ENCODE peak calls at places on chromosome 19, in nine cellular contexts. One of them, this sample, is unnamed.

GRCh38 chr19:49497790-49498106 is 1.5 kb downstream of the RPS11 start:
- DNase-seq in body of pancreas: no peak
- DNase-seq in adrenal gland: no peak
- DNase-seq in right lobe of liver: no peak
- DNase-seq in HCT116: no peak
- DNase-seq in prostate gland: no peak
- DNase-seq in K562: no peak
- DNase-seq in A549: no peak
- DNase-seq in upper lobe of left lung: no peak
- DNase-seq in this sample: no peak

GRCh38 chr19:49468746-49469447 is 5.1 kb upstream of the FLT3LG start:
- DNase-seq in body of pancreas: no peak
- DNase-seq in adrenal gland: no peak
- DNase-seq in right lobe of liver: no peak
- DNase-seq in HCT116: no peak
- DNase-seq in prostate gland: peak; percentile 87
- DNase-seq in K562: peak; percentile 95
- DNase-seq in A549: peak; percentile 82
- DNase-seq in upper lobe of left lung: peak; percentile 46
- DNase-seq in this sample: peak; percentile 95

GRCh38 chr19:13693933-13694332 is 70.4 kb upstream of the MRI1 start:
- DNase-seq in body of pancreas: no peak
- DNase-seq in adrenal gland: no peak
- DNase-seq in right lobe of liver: no peak
- DNase-seq in HCT116: no peak
- DNase-seq in prostate gland: no peak
- DNase-seq in K562: no peak
- DNase-seq in A549: no peak
- DNase-seq in upper lobe of left lung: no peak
- DNase-seq in this sample: no peak

GRCh38 chr19:37876047-37876446 is 30.3 kb downstream of the WDR87 start:
- DNase-seq in body of pancreas: no peak
- DNase-seq in adrenal gland: no peak
- DNase-seq in right lobe of liver: no peak
- DNase-seq in HCT116: no peak
- DNase-seq in prostate gland: no peak
- DNase-seq in K562: no peak
- DNase-seq in A549: no peak
- DNase-seq in upper lobe of left lung: no peak
- DNase-seq in this sample: no peak

GRCh38 chr19:39144487-39145071 is 19.0 kb downstream of the PAK4 start:
- DNase-seq in body of pancreas: no peak
- DNase-seq in adrenal gland: peak; percentile 45
- DNase-seq in right lobe of liver: no peak
- DNase-seq in HCT116: no peak
- DNase-seq in prostate gland: peak; percentile 67
- DNase-seq in K562: no peak
- DNase-seq in A549: no peak
- DNase-seq in upper lobe of left lung: no peak
- DNase-seq in this sample: no peak

GRCh38 chr19:18749362-18750231 is 41.5 kb downstream of the COMP start:
- DNase-seq in body of pancreas: no peak
- DNase-seq in adrenal gland: no peak
- DNase-seq in right lobe of liver: no peak
- DNase-seq in HCT116: no peak
- DNase-seq in prostate gland: no peak
- DNase-seq in K562: no peak
- DNase-seq in A549: no peak
- DNase-seq in upper lobe of left lung: peak; percentile 61
- DNase-seq in this sample: no peak

GRCh38 chr19:52941941-52942370 is 18.7 kb upstream of the ZNF888 start:
- DNase-seq in body of pancreas: peak; percentile 38
- DNase-seq in adrenal gland: peak; percentile 31
- DNase-seq in right lobe of liver: peak; percentile 37
- DNase-seq in HCT116: no peak
- DNase-seq in prostate gland: peak; percentile 21
- DNase-seq in K562: peak; percentile 55
- DNase-seq in A549: no peak
- DNase-seq in upper lobe of left lung: peak; percentile 79
- DNase-seq in this sample: no peak

GRCh38 chr19:16698914-16699313 is 20.7 kb upstream of the NWD1 start:
- DNase-seq in body of pancreas: no peak
- DNase-seq in adrenal gland: no peak
- DNase-seq in right lobe of liver: no peak
- DNase-seq in HCT116: no peak
- DNase-seq in prostate gland: no peak
- DNase-seq in K562: no peak
- DNase-seq in A549: no peak
- DNase-seq in upper lobe of left lung: no peak
- DNase-seq in this sample: no peak

GRCh38 chr19:39168258-39169142 is 28.3 kb upstream of the NCCRP1 start:
- DNase-seq in body of pancreas: no peak
- DNase-seq in adrenal gland: no peak
- DNase-seq in right lobe of liver: no peak
- DNase-seq in HCT116: no peak
- DNase-seq in prostate gland: no peak
- DNase-seq in K562: no peak
- DNase-seq in A549: no peak
- DNase-seq in upper lobe of left lung: no peak
- DNase-seq in this sample: no peak

GRCh38 chr19:44809856-44810554 is 1.1 kb downstream of the BCAM start:
- DNase-seq in body of pancreas: no peak
- DNase-seq in adrenal gland: no peak
- DNase-seq in right lobe of liver: no peak
- DNase-seq in HCT116: no peak
- DNase-seq in prostate gland: no peak
- DNase-seq in K562: no peak
- DNase-seq in A549: no peak
- DNase-seq in upper lobe of left lung: peak; percentile 50
- DNase-seq in this sample: no peak

GRCh38 chr19:45087531-45087930 is 5.4 kb upstream of the PPP1R37 start:
- DNase-seq in body of pancreas: no peak
- DNase-seq in adrenal gland: no peak
- DNase-seq in right lobe of liver: no peak
- DNase-seq in HCT116: no peak
- DNase-seq in prostate gland: no peak
- DNase-seq in K562: no peak
- DNase-seq in A549: no peak
- DNase-seq in upper lobe of left lung: no peak
- DNase-seq in this sample: no peak

GRCh38 chr19:55080121-55080914 is 4.6 kb downstream of the EPS8L1 start:
- DNase-seq in body of pancreas: no peak
- DNase-seq in adrenal gland: peak; percentile 46
- DNase-seq in right lobe of liver: peak; percentile 66
- DNase-seq in HCT116: peak; percentile 84
- DNase-seq in prostate gland: peak; percentile 55
- DNase-seq in K562: peak; percentile 93
- DNase-seq in A549: peak; percentile 89
- DNase-seq in upper lobe of left lung: peak; percentile 94
- DNase-seq in this sample: no peak

DNA sequence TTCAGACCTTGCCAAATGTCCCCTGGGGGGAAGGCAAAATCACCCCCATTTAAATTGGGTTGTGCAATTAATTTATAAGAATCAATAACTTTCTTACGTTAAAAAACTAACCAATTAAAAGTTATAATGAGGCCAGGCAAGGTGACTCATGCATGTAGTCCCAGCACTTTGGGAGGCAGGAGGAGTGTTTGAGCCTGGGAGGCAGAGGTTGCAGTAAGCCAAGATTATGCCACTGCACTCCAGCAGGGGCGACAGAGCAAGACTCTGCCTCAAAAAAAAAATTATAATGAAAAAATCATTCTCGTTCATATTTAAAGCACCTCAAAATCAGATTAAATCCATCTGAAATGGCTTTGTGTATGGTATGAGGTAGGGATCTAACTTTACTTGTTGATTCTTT is 18.4 kb upstream of the SIGLEC14 start:
- DNase-seq in body of pancreas: no peak
- DNase-seq in adrenal gland: no peak
- DNase-seq in right lobe of liver: no peak
- DNase-seq in HCT116: no peak
- DNase-seq in prostate gland: no peak
- DNase-seq in K562: no peak
- DNase-seq in A549: no peak
- DNase-seq in upper lobe of left lung: no peak
- DNase-seq in this sample: no peak
- TF ChIP-seq CTCF in body of pancreas: no peak
- TF ChIP-seq CTCF in adrenal gland: no peak
- TF ChIP-seq CTCF in right lobe of liver: no peak
- TF ChIP-seq CTCF in HCT116: peak; percentile 49
- TF ChIP-seq CTCF in prostate gland: no peak
- TF ChIP-seq CTCF in K562: peak; percentile 38
- TF ChIP-seq CTCF in A549: no peak
- TF ChIP-seq CTCF in upper lobe of left lung: no peak
- TF ChIP-seq CTCF in this sample: no peak

GRCh38 chr19:3412066-3412465 is 45.7 kb downstream of the NFIC start:
- DNase-seq in body of pancreas: no peak
- DNase-seq in adrenal gland: no peak
- DNase-seq in right lobe of liver: no peak
- DNase-seq in HCT116: no peak
- DNase-seq in prostate gland: no peak
- DNase-seq in K562: no peak
- DNase-seq in A549: no peak
- DNase-seq in upper lobe of left lung: no peak
- DNase-seq in this sample: no peak

GRCh38 chr19:3413796-3414327 is 47.5 kb downstream of the NFIC start:
- DNase-seq in body of pancreas: no peak
- DNase-seq in adrenal gland: no peak
- DNase-seq in right lobe of liver: peak; percentile 64
- DNase-seq in HCT116: no peak
- DNase-seq in prostate gland: no peak
- DNase-seq in K562: no peak
- DNase-seq in A549: peak; percentile 37
- DNase-seq in upper lobe of left lung: no peak
- DNase-seq in this sample: no peak

GRCh38 chr19:3409346-3410064 is 43.1 kb downstream of the NFIC start:
- DNase-seq in body of pancreas: peak; percentile 53
- DNase-seq in adrenal gland: peak; percentile 75
- DNase-seq in right lobe of liver: peak; percentile 93
- DNase-seq in HCT116: no peak
- DNase-seq in prostate gland: peak; percentile 81
- DNase-seq in K562: no peak
- DNase-seq in A549: no peak
- DNase-seq in upper lobe of left lung: no peak
- DNase-seq in this sample: peak; percentile 71

GRCh38 chr19:3408996-3409345 is 42.6 kb downstream of the NFIC start:
- DNase-seq in body of pancreas: no peak
- DNase-seq in adrenal gland: no peak
- DNase-seq in right lobe of liver: no peak
- DNase-seq in HCT116: no peak
- DNase-seq in prostate gland: no peak
- DNase-seq in K562: no peak
- DNase-seq in A549: no peak
- DNase-seq in upper lobe of left lung: no peak
- DNase-seq in this sample: no peak

GRCh38 chr19:3411636-3412035 is 45.3 kb downstream of the NFIC start:
- DNase-seq in body of pancreas: no peak
- DNase-seq in adrenal gland: no peak
- DNase-seq in right lobe of liver: peak; percentile 81
- DNase-seq in HCT116: no peak
- DNase-seq in prostate gland: no peak
- DNase-seq in K562: no peak
- DNase-seq in A549: no peak
- DNase-seq in upper lobe of left lung: no peak
- DNase-seq in this sample: no peak
- TF ChIP-seq POLR2A in body of pancreas: no peak
- TF ChIP-seq POLR2A in adrenal gland: no peak
- TF ChIP-seq POLR2A in right lobe of liver: peak; percentile 91
- TF ChIP-seq POLR2A in HCT116: no peak
- TF ChIP-seq POLR2A in prostate gland: no peak
- TF ChIP-seq POLR2A in K562: no peak
- TF ChIP-seq POLR2A in A549: no peak
- TF ChIP-seq POLR2A in upper lobe of left lung: no peak
- TF ChIP-seq POLR2A in this sample: no peak

DNA sequence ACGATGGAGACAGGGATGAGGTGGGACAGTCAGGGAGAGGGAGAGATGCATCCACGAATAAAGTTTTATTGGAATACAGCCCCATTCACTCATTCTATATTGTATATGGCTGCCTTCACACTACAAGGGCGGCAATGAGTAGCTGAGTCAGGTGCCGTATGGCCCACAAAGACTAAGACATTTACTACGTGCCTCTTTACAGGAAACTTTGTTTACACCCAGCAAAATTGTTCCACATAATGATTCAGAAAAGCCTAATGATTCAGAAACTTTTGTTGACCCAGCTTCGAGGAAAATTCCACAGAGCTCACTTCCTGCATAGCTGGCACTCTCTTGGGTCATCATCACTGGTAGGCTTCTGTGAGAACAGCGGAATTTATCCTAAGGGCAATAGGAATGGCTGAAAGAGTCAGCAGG is 87.3 kb upstream of the PEG3 start:
- DNase-seq in body of pancreas: no peak
- DNase-seq in adrenal gland: no peak
- DNase-seq in right lobe of liver: no peak
- DNase-seq in HCT116: no peak
- DNase-seq in prostate gland: no peak
- DNase-seq in K562: no peak
- DNase-seq in A549: no peak
- DNase-seq in upper lobe of left lung: no peak
- DNase-seq in this sample: no peak
- H3K4me3 ChIP-seq in body of pancreas: no peak overlapping the region
- H3K4me3 ChIP-seq in adrenal gland: no peak overlapping the region
- H3K4me3 ChIP-seq in right lobe of liver: no peak overlapping the region
- H3K4me3 ChIP-seq in HCT116: no peak overlapping the region
- H3K4me3 ChIP-seq in prostate gland: no peak overlapping the region
- H3K4me3 ChIP-seq in K562: no peak overlapping the region
- H3K4me3 ChIP-seq in A549: no peak overlapping the region
- H3K4me3 ChIP-seq in upper lobe of left lung: no peak overlapping the region
- H3K4me3 ChIP-seq in this sample: no peak overlapping the region

GRCh38 chr19:6737284-6737872 is at the start of gene GPR108:
- DNase-seq in body of pancreas: peak; percentile 99
- DNase-seq in adrenal gland: peak; percentile 100
- DNase-seq in right lobe of liver: peak; percentile 99
- DNase-seq in HCT116: peak; percentile 100
- DNase-seq in prostate gland: peak; percentile 100
- DNase-seq in K562: peak; percentile 100
- DNase-seq in A549: peak; percentile 99
- DNase-seq in upper lobe of left lung: peak; percentile 100
- DNase-seq in this sample: peak; percentile 100

GRCh38 chr19:6736169-6736916 is 1.0 kb downstream of the GPR108 start:
- DNase-seq in body of pancreas: peak; percentile 79
- DNase-seq in adrenal gland: peak; percentile 92
- DNase-seq in right lobe of liver: peak; percentile 82
- DNase-seq in HCT116: peak; percentile 81
- DNase-seq in prostate gland: peak; percentile 65
- DNase-seq in K562: peak; percentile 92
- DNase-seq in A549: peak; percentile 87
- DNase-seq in upper lobe of left lung: peak; percentile 53
- DNase-seq in this sample: peak; percentile 77

GRCh38 chr19:6735181-6735891 is 2.0 kb downstream of the GPR108 start:
- DNase-seq in body of pancreas: no peak
- DNase-seq in adrenal gland: no peak
- DNase-seq in right lobe of liver: no peak
- DNase-seq in HCT116: no peak
- DNase-seq in prostate gland: no peak
- DNase-seq in K562: no peak
- DNase-seq in A549: no peak
- DNase-seq in upper lobe of left lung: no peak
- DNase-seq in this sample: no peak

GRCh38 chr19:6737873-6738725 is 719 bp upstream of the GPR108 start:
- DNase-seq in body of pancreas: peak; percentile 99
- DNase-seq in adrenal gland: peak; percentile 98
- DNase-seq in right lobe of liver: peak; percentile 96
- DNase-seq in HCT116: no peak
- DNase-seq in prostate gland: peak; percentile 100
- DNase-seq in K562: peak; percentile 88
- DNase-seq in A549: peak; percentile 84
- DNase-seq in upper lobe of left lung: no peak
- DNase-seq in this sample: peak; percentile 98

GRCh38 chr19:6736917-6737283 is 480 bp downstream of the GPR108 start:
- DNase-seq in body of pancreas: peak; percentile 41
- DNase-seq in adrenal gland: no peak
- DNase-seq in right lobe of liver: peak; percentile 30
- DNase-seq in HCT116: no peak
- DNase-seq in prostate gland: no peak
- DNase-seq in K562: no peak
- DNase-seq in A549: no peak
- DNase-seq in upper lobe of left lung: no peak
- DNase-seq in this sample: no peak
- TF ChIP-seq CTCF in body of pancreas: peak; percentile 3
- TF ChIP-seq CTCF in adrenal gland: no peak
- TF ChIP-seq CTCF in right lobe of liver: no peak
- TF ChIP-seq CTCF in HCT116: no peak
- TF ChIP-seq CTCF in prostate gland: no peak
- TF ChIP-seq CTCF in K562: no peak
- TF ChIP-seq CTCF in A549: no peak
- TF ChIP-seq CTCF in upper lobe of left lung: no peak
- TF ChIP-seq CTCF in this sample: no peak

This sample was measured in lower leg skin.